ENCODE peak calls at places on chromosomes 2 and 18, in nine cellular contexts. One of them, this sample, is unnamed.

GRCh38 chr18:59871711-59872362 is 28.0 kb upstream of the PMAIP1 start:
- DNase-seq in epithelial cell of proximal tubule: no peak
- DNase-seq in coronary artery: no peak
- DNase-seq in A549: no peak
- DNase-seq in breast epithelium: no peak
- DNase-seq in heart right ventricle: no peak
- DNase-seq in neural progenitor cell: no peak
- DNase-seq in cardiac muscle cell: no peak
- DNase-seq in tibial artery: no peak
- DNase-seq in this sample: no peak

GRCh38 chr2:187266147-187266546 is 181.9 kb downstream of the CALCRL start:
- DNase-seq in epithelial cell of proximal tubule: no peak
- DNase-seq in coronary artery: no peak
- DNase-seq in A549: no peak
- DNase-seq in breast epithelium: no peak
- DNase-seq in heart right ventricle: no peak
- DNase-seq in neural progenitor cell: no peak
- DNase-seq in cardiac muscle cell: no peak
- DNase-seq in tibial artery: no peak
- DNase-seq in this sample: no peak

GRCh38 chr2:169637620-169638019 is 53.5 kb downstream of the PPIG start:
- DNase-seq in epithelial cell of proximal tubule: no peak
- DNase-seq in coronary artery: no peak
- DNase-seq in A549: no peak
- DNase-seq in breast epithelium: no peak
- DNase-seq in heart right ventricle: no peak
- DNase-seq in neural progenitor cell: no peak
- DNase-seq in cardiac muscle cell: no peak
- DNase-seq in tibial artery: no peak
- DNase-seq in this sample: peak

GRCh38 chr2:239015769-239016675 is 168.1 kb downstream of the TWIST2 start:
- DNase-seq in epithelial cell of proximal tubule: no peak
- DNase-seq in coronary artery: no peak
- DNase-seq in A549: no peak
- DNase-seq in breast epithelium: no peak
- DNase-seq in heart right ventricle: no peak
- DNase-seq in neural progenitor cell: no peak
- DNase-seq in cardiac muscle cell: no peak
- DNase-seq in tibial artery: peak
- DNase-seq in this sample: no peak

GRCh38 chr2:33083671-33084387 is 137.1 kb downstream of the LTBP1 start:
- DNase-seq in epithelial cell of proximal tubule: no peak
- DNase-seq in coronary artery: no peak
- DNase-seq in A549: no peak
- DNase-seq in breast epithelium: no peak
- DNase-seq in heart right ventricle: no peak
- DNase-seq in neural progenitor cell: no peak
- DNase-seq in cardiac muscle cell: no peak
- DNase-seq in tibial artery: no peak
- DNase-seq in this sample: no peak

GRCh38 chr18:49613741-49614151 is 51.9 kb downstream of the LIPG start:
- DNase-seq in epithelial cell of proximal tubule: no peak
- DNase-seq in coronary artery: no peak
- DNase-seq in A549: no peak
- DNase-seq in breast epithelium: no peak
- DNase-seq in heart right ventricle: no peak
- DNase-seq in neural progenitor cell: peak
- DNase-seq in cardiac muscle cell: no peak
- DNase-seq in tibial artery: no peak
- DNase-seq in this sample: no peak

GRCh38 chr2:37190290-37190689 is 1.8 kb upstream of the SULT6B1 start:
- DNase-seq in epithelial cell of proximal tubule: no peak
- DNase-seq in coronary artery: no peak
- DNase-seq in A549: no peak
- DNase-seq in breast epithelium: no peak
- DNase-seq in heart right ventricle: no peak
- DNase-seq in neural progenitor cell: no peak
- DNase-seq in cardiac muscle cell: no peak
- DNase-seq in tibial artery: no peak
- DNase-seq in this sample: no peak

GRCh38 chr2:128275498-128276045 is 43.1 kb downstream of the HS6ST1 start:
- DNase-seq in epithelial cell of proximal tubule: no peak
- DNase-seq in coronary artery: peak
- DNase-seq in A549: no peak
- DNase-seq in breast epithelium: no peak
- DNase-seq in heart right ventricle: no peak
- DNase-seq in neural progenitor cell: no peak
- DNase-seq in cardiac muscle cell: no peak
- DNase-seq in tibial artery: no peak
- DNase-seq in this sample: no peak

GRCh38 chr2:45242161-45242741 is 233.0 kb upstream of the SIX2 start:
- DNase-seq in epithelial cell of proximal tubule: no peak
- DNase-seq in coronary artery: no peak
- DNase-seq in A549: no peak
- DNase-seq in breast epithelium: no peak
- DNase-seq in heart right ventricle: no peak
- DNase-seq in neural progenitor cell: no peak
- DNase-seq in cardiac muscle cell: peak
- DNase-seq in tibial artery: peak
- DNase-seq in this sample: peak

GRCh38 chr2:175203621-175204496 is 22.3 kb upstream of the ATP5MC3 start:
- DNase-seq in epithelial cell of proximal tubule: peak
- DNase-seq in coronary artery: no peak
- DNase-seq in A549: peak
- DNase-seq in breast epithelium: no peak
- DNase-seq in heart right ventricle: peak
- DNase-seq in neural progenitor cell: peak
- DNase-seq in cardiac muscle cell: peak
- DNase-seq in tibial artery: peak
- DNase-seq in this sample: peak

GRCh38 chr18:11219571-11219970 is 70.2 kb upstream of the PIEZO2 start:
- DNase-seq in epithelial cell of proximal tubule: no peak
- DNase-seq in coronary artery: no peak
- DNase-seq in A549: no peak
- DNase-seq in breast epithelium: no peak
- DNase-seq in heart right ventricle: no peak
- DNase-seq in neural progenitor cell: no peak
- DNase-seq in cardiac muscle cell: no peak
- DNase-seq in tibial artery: no peak
- DNase-seq in this sample: peak

GRCh38 chr2:70991142-70991541 is 3.5 kb downstream of the TEX261 start:
- DNase-seq in epithelial cell of proximal tubule: no peak
- DNase-seq in coronary artery: peak
- DNase-seq in A549: no peak
- DNase-seq in breast epithelium: no peak
- DNase-seq in heart right ventricle: no peak
- DNase-seq in neural progenitor cell: no peak
- DNase-seq in cardiac muscle cell: no peak
- DNase-seq in tibial artery: no peak
- DNase-seq in this sample: no peak

GRCh38 chr18:62389761-62390481 is 64.8 kb downstream of the TNFRSF11A start:
- DNase-seq in epithelial cell of proximal tubule: no peak
- DNase-seq in coronary artery: no peak
- DNase-seq in A549: peak
- DNase-seq in breast epithelium: no peak
- DNase-seq in heart right ventricle: no peak
- DNase-seq in neural progenitor cell: no peak
- DNase-seq in cardiac muscle cell: no peak
- DNase-seq in tibial artery: no peak
- DNase-seq in this sample: no peak

GRCh38 chr2:202036601-202037037 is 3.0 kb downstream of the FZD7 start:
- DNase-seq in epithelial cell of proximal tubule: no peak
- DNase-seq in coronary artery: no peak
- DNase-seq in A549: no peak
- DNase-seq in breast epithelium: no peak
- DNase-seq in heart right ventricle: peak
- DNase-seq in neural progenitor cell: peak
- DNase-seq in cardiac muscle cell: peak
- DNase-seq in tibial artery: no peak
- DNase-seq in this sample: peak

GRCh38 chr2:165796819-165797530 is 2.9 kb upstream of the GALNT3 start:
- DNase-seq in epithelial cell of proximal tubule: no peak
- DNase-seq in coronary artery: no peak
- DNase-seq in A549: no peak
- DNase-seq in breast epithelium: no peak
- DNase-seq in heart right ventricle: no peak
- DNase-seq in neural progenitor cell: no peak
- DNase-seq in cardiac muscle cell: no peak
- DNase-seq in tibial artery: no peak
- DNase-seq in this sample: no peak

GRCh38 chr2:170819941-170820646 is 3.4 kb downstream of the GAD1 start:
- DNase-seq in epithelial cell of proximal tubule: no peak
- DNase-seq in coronary artery: no peak
- DNase-seq in A549: no peak
- DNase-seq in breast epithelium: no peak
- DNase-seq in heart right ventricle: no peak
- DNase-seq in neural progenitor cell: peak
- DNase-seq in cardiac muscle cell: no peak
- DNase-seq in tibial artery: no peak
- DNase-seq in this sample: no peak

GRCh38 chr2:164868563-164869419 is 27.2 kb upstream of the COBLL1 start:
- DNase-seq in epithelial cell of proximal tubule: no peak
- DNase-seq in coronary artery: no peak
- DNase-seq in A549: no peak
- DNase-seq in breast epithelium: no peak
- DNase-seq in heart right ventricle: no peak
- DNase-seq in neural progenitor cell: no peak
- DNase-seq in cardiac muscle cell: no peak
- DNase-seq in tibial artery: no peak
- DNase-seq in this sample: no peak

GRCh38 chr2:10194021-10194820 is 71.7 kb downstream of the RRM2 start:
- DNase-seq in epithelial cell of proximal tubule: no peak
- DNase-seq in coronary artery: no peak
- DNase-seq in A549: no peak
- DNase-seq in breast epithelium: no peak
- DNase-seq in heart right ventricle: no peak
- DNase-seq in neural progenitor cell: no peak
- DNase-seq in cardiac muscle cell: no peak
- DNase-seq in tibial artery: no peak
- DNase-seq in this sample: peak

GRCh38 chr18:57353940-57354461 is 1.6 kb downstream of the ST8SIA3 start:
- DNase-seq in epithelial cell of proximal tubule: no peak
- DNase-seq in coronary artery: no peak
- DNase-seq in A549: peak
- DNase-seq in breast epithelium: no peak
- DNase-seq in heart right ventricle: peak
- DNase-seq in neural progenitor cell: peak
- DNase-seq in cardiac muscle cell: peak
- DNase-seq in tibial artery: no peak
- DNase-seq in this sample: peak

GRCh38 chr2:218391202-218391601 is 8.5 kb upstream of the CTDSP1 start:
- DNase-seq in epithelial cell of proximal tubule: no peak
- DNase-seq in coronary artery: no peak
- DNase-seq in A549: no peak
- DNase-seq in breast epithelium: no peak
- DNase-seq in heart right ventricle: no peak
- DNase-seq in neural progenitor cell: no peak
- DNase-seq in cardiac muscle cell: no peak
- DNase-seq in tibial artery: no peak
- DNase-seq in this sample: no peak
- H3K4me3 ChIP-seq in epithelial cell of proximal tubule: no peak
- H3K4me3 ChIP-seq in coronary artery: no peak
- H3K4me3 ChIP-seq in A549: no peak
- H3K4me3 ChIP-seq in breast epithelium: no peak
- H3K4me3 ChIP-seq in heart right ventricle: no peak
- H3K4me3 ChIP-seq in neural progenitor cell: no peak
- H3K4me3 ChIP-seq in cardiac muscle cell: no peak
- H3K4me3 ChIP-seq in tibial artery: no peak
- H3K4me3 ChIP-seq in this sample: no peak

GRCh38 chr18:23824235-23824634 is 135.0 kb downstream of the LAMA3 start:
- DNase-seq in epithelial cell of proximal tubule: no peak
- DNase-seq in coronary artery: no peak
- DNase-seq in A549: no peak
- DNase-seq in breast epithelium: no peak
- DNase-seq in heart right ventricle: no peak
- DNase-seq in neural progenitor cell: no peak
- DNase-seq in cardiac muscle cell: no peak
- DNase-seq in tibial artery: no peak
- DNase-seq in this sample: peak
- TF ChIP-seq CTCF in epithelial cell of proximal tubule: peak
- TF ChIP-seq CTCF in coronary artery: no peak
- TF ChIP-seq CTCF in A549: no peak
- TF ChIP-seq CTCF in breast epithelium: no peak
- TF ChIP-seq CTCF in heart right ventricle: no peak
- TF ChIP-seq CTCF in neural progenitor cell: no peak
- TF ChIP-seq CTCF in cardiac muscle cell: no peak
- TF ChIP-seq CTCF in tibial artery: no peak
- TF ChIP-seq CTCF in this sample: no peak

DNA sequence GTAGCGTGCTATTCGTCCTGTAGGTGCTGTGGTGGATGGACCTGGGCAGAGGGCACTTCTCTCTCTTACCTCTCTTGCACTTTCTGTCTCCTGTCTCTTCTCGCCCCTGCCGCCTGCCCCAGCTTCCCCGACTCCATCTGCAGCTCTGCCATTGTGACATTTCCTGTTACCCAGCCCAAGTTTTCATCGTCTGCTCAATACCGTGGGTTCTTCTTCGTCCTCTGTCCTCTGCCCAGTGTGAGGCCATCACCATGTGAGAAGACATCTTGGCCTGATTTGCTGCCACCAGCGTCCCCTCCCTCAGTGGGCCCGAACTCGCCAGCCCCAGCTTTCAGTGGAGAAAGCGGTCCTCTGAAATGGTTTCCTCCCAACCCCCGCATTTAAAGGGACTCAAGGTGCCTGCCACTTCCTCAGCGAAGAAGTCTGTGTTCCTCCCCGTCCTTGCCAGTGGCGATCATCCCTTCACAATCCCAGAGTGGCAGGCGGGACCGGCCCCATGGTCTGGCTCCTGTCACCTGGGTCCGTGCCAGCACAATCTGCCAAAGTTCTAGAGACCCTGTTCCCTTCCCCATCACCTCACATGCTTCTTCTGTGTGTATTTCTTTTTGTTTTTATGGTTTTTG is 18.0 kb downstream of the TGOLN2 start:
- DNase-seq in epithelial cell of proximal tubule: no peak
- DNase-seq in coronary artery: no peak
- DNase-seq in A549: no peak
- DNase-seq in breast epithelium: no peak
- DNase-seq in heart right ventricle: no peak
- DNase-seq in neural progenitor cell: no peak
- DNase-seq in cardiac muscle cell: no peak
- DNase-seq in tibial artery: no peak
- DNase-seq in this sample: no peak
- H3K4me3 ChIP-seq in epithelial cell of proximal tubule: peak
- H3K4me3 ChIP-seq in coronary artery: no peak
- H3K4me3 ChIP-seq in A549: no peak
- H3K4me3 ChIP-seq in breast epithelium: no peak
- H3K4me3 ChIP-seq in heart right ventricle: no peak
- H3K4me3 ChIP-seq in neural progenitor cell: no peak
- H3K4me3 ChIP-seq in cardiac muscle cell: no peak
- H3K4me3 ChIP-seq in tibial artery: no peak
- H3K4me3 ChIP-seq in this sample: no peak

GRCh38 chr18:37282386-37283037 is 283.1 kb downstream of the CELF4 start:
- DNase-seq in epithelial cell of proximal tubule: no peak
- DNase-seq in coronary artery: no peak
- DNase-seq in A549: peak
- DNase-seq in breast epithelium: no peak
- DNase-seq in heart right ventricle: no peak
- DNase-seq in neural progenitor cell: peak
- DNase-seq in cardiac muscle cell: peak
- DNase-seq in tibial artery: no peak
- DNase-seq in this sample: no peak
- TF ChIP-seq CTCF in epithelial cell of proximal tubule: peak
- TF ChIP-seq CTCF in coronary artery: no peak
- TF ChIP-seq CTCF in A549: peak
- TF ChIP-seq CTCF in breast epithelium: no peak
- TF ChIP-seq CTCF in heart right ventricle: no peak
- TF ChIP-seq CTCF in neural progenitor cell: peak
- TF ChIP-seq CTCF in cardiac muscle cell: peak
- TF ChIP-seq CTCF in tibial artery: no peak
- TF ChIP-seq CTCF in this sample: peak